ENCODE peak calls at places on chromosomes 11 and 22, in four cellular contexts. L is HFF-Myc, G is body of pancreas, B is HepG2. A is an unnamed sample.

GRCh38 chr11:60069471-60069870 is 13.0 kb downstream of the MS4A3 start:
- DNase-seq in G (no peak), B (no peak), L (no peak), A (no peak)

GRCh38 chr11:66011239-66011784 is 496 bp upstream of the CST6 start:
- DNase-seq in B (no peak), G (peak), L (no peak), A (no peak)

GRCh38 chr11:125874556-125875124 is 12.8 kb upstream of the HYLS1 start:
- DNase-seq in L (peak), B (peak), G (peak), A (peak)

GRCh38 chr11:123238297-123238696 is 43.2 kb upstream of the CLMP start:
- DNase-seq in B (no peak), G (no peak), L (no peak), A (peak)

GRCh38 chr11:1384206-1384965 is 5.3 kb upstream of the BRSK2 start:
- DNase-seq in L (no peak), G (no peak), B (no peak), A (no peak)

GRCh38 chr11:66123902-66124301 is 53.8 kb downstream of the PACS1 start:
- DNase-seq in B (no peak), G (peak), L (no peak), A (no peak)

GRCh38 chr11:11931461-11932055 is 76.9 kb downstream of the DKK3 start:
- DNase-seq in B (peak), L (peak), G (no peak), A (no peak)

GRCh38 chr11:6418958-6419611 is at the start of gene APBB1:
- DNase-seq in L (no peak), B (no peak), G (peak), A (peak)

GRCh38 chr22:44391481-44392445 is 79.0 kb upstream of the SHISAL1 start:
- DNase-seq in B (no peak), L (no peak), G (no peak), A (peak)

GRCh38 chr11:111945198-111945597 is 8.1 kb downstream of the DIXDC1 start:
- DNase-seq in G (no peak), L (no peak), B (no peak), A (no peak)

GRCh38 chr11:117366875-117367274 is 39.2 kb downstream of the CEP164 start:
- DNase-seq in B (no peak), L (no peak), G (no peak), A (no peak)

GRCh38 chr22:48960981-48961655 is 866.6 kb downstream of the BRD1 start:
- DNase-seq in B (no peak), L (no peak), G (no peak), A (peak)

GRCh38 chr22:37887610-37888378 is 18.3 kb upstream of the MICALL1 start:
- DNase-seq in L (no peak), G (no peak), B (no peak), A (no peak)

GRCh38 chr11:129312741-129313587 is 62.7 kb upstream of the BARX2 start:
- DNase-seq in B (no peak), L (no peak), G (no peak), A (no peak)

GRCh38 chr22:29481265-29482000 is 1.4 kb downstream of the NEFH start:
- DNase-seq in B (no peak), L (no peak), G (peak), A (no peak)
- TF ChIP-seq CTCF in B (no peak), L (no peak), G (no peak), A (no peak)

DNA sequence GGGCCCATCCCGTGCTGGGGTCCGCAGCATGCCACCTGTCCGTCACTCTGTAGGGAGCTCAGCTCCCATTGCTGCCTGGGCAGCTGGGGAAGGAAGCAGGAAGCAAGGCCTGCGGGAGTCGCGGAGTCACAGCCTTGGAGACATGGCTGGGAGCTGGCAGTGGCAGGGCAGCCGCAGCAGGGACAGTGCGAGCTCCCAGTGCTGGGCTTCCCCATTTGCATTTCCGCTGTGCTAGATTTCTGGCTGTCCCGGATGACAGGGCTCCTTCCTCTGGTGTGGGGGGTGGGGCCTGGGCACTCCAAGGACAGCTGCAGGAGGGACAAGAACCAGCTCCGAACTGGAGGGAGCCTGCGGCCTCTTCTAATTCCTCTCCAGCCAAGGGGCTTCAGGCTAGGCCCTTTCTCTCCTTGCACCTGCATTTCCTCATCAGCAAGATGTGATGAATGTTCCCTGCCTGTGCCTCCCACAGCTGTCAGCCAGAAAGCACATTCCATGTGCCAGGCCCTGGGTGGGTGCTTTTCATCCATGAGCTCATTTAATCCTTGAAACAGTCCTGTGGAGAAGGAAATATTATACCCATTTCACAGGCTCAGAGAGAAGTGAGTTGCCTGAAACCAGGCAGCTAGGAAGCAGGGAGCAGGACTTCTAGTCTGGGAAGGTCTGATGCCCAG is 48.0 kb downstream of the MYO7A start:
- DNase-seq in B (no peak), L (no peak), G (no peak), A (peak)
- H3K4me3 ChIP-seq in B (no peak), L (no peak), G (no peak), A (peak)

DNA sequence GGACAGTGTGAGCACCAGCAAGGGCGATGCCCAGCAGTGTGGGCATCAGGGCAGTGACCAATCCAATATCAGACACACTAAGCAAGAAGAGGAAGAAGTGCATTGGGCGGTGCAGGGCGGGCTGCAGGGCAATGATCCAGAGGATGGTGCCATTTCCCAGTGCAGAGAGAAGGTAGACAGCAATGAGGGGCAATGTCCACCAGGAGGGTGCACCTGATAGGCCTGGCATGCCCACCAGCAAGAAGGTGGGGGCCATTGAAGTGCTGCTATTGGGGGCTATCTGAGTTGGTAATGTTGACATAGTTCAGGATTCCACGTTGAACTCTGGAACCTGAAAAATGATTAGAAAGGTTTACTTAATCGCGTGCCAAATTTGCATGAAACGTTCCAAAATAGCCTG is at the start of gene OR51S1:
- DNase-seq in L (no peak), G (no peak), B (no peak), A (no peak)
- TF ChIP-seq CTCF in L (no peak), G (no peak), B (no peak), A (no peak)

GRCh38 chr11:116175707-116176106 is 597.1 kb downstream of the BUD13 start:
- DNase-seq in B (no peak), L (no peak), G (no peak), A (no peak)
- H3K4me3 ChIP-seq in B (no peak), L (no peak), G (no peak), A (no peak)

GRCh38 chr11:33455827-33456226 is 198.6 kb downstream of the HIPK3 start:
- DNase-seq in L (no peak), B (no peak), G (no peak), A (no peak)

GRCh38 chr11:33454264-33454663 is 197.1 kb downstream of the HIPK3 start:
- DNase-seq in L (no peak), G (no peak), B (no peak), A (no peak)

GRCh38 chr11:33461726-33462125 is 204.5 kb downstream of the HIPK3 start:
- DNase-seq in B (no peak), G (no peak), L (no peak), A (no peak)

GRCh38 chr11:33461319-33461718 is 204.1 kb downstream of the HIPK3 start:
- DNase-seq in B (no peak), L (no peak), G (no peak), A (no peak)

DNA sequence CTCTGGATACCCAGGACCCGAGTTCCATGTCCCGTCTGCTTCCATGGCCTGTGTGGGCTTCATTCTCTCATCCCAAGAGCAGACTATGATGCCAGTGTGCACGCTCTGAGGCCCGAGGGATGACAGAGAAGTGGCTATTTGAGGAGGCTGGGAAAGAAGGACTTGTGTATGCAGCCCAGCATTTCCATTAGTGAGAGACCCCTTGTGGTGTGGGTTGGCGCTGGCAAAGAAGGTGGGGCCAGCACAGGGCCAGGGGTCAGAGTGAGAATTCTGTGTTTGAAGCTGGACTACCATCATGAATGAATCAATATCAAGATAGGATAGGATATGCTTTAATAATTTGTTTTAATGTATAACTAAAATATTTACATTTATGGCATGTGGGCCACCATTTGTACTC is 200.8 kb downstream of the HIPK3 start:
- DNase-seq in G (no peak), B (no peak), L (no peak), A (no peak)
- TF ChIP-seq CTCF in G (no peak), B (no peak), L (no peak), A (no peak)

GRCh38 chr11:8260202-8260996 is 3.3 kb downstream of the LMO1 start:
- DNase-seq in B (no peak), L (no peak), G (peak), A (no peak)

GRCh38 chr11:8262552-8263108 is 1.0 kb downstream of the LMO1 start:
- DNase-seq in G (peak), B (no peak), L (no peak), A (peak)

GRCh38 chr11:8261316-8261715 is 2.4 kb downstream of the LMO1 start:
- DNase-seq in B (no peak), L (no peak), G (peak), A (no peak)

GRCh38 chr11:8263109-8263768 is 439 bp downstream of the LMO1 start:
- DNase-seq in G (no peak), B (no peak), L (no peak), A (no peak)

GRCh38 chr11:8261921-8262551 is 1.6 kb downstream of the LMO1 start:
- DNase-seq in G (peak), L (no peak), B (no peak), A (no peak)
- H3K4me3 ChIP-seq in G (no peak), L (peak), B (no peak), A (peak)

DNA sequence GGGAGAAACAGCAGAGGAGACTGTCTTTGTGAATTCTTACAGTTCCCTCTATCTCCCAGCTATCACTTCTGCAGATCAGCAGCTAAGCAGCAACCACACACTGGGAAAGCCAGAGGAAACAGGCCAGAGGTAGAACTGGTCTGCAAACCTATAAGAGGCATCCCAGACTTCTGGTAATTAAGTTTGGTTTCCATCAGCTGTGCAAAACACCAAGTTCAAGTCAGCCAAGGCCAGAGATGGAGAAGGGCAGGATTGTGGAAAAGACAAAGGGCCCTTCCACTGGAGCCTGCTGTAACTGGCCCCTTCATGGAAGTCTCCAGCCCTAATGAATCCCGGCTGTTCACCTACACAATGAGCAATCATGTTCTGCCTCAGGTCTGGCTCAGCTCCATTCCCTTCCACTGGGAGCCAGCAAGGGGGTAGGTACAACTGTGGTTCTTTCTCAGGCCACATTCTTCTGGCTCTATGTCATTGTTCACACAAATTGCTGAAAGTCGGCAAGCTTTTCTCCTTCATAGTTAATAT is 4.6 kb upstream of the PAMR1 start:
- DNase-seq in G (peak), L (peak), B (no peak), A (peak)
- TF ChIP-seq CTCF in G (no peak), L (no peak), B (no peak), A (no peak)

A was measured in left ventricle myocardium inferior.